ENCODE peak calls at places on chromosome 1, in six cellular contexts. F is mesendoderm, O is NCI-H1930, A is left ventricle myocardium superior, P is GM03348, I is Kasumi-1. Q is an unnamed sample.

GRCh38 chr1:66889030-66889429 is 35.6 kb downstream of the DNAI4 start:
- DNase-seq in F (no peak), I (no peak), A (no peak), P (no peak), O (no peak), Q (no peak)

GRCh38 chr1:30857062-30857461 is 51.5 kb downstream of the SDC3 start:
- DNase-seq in A (no peak), I (no peak), O (no peak), P (no peak), F (no peak), Q (no peak)

GRCh38 chr1:156641761-156642264 is at the start of gene BCAN:
- DNase-seq in F (peak; percentile 67), O (no peak), A (peak; percentile 52), I (no peak), P (peak; percentile 42), Q (no peak)

GRCh38 chr1:237093706-237094105 is 51.7 kb downstream of the RYR2 start:
- DNase-seq in P (no peak), A (no peak), O (no peak), I (no peak), F (no peak), Q (no peak)

GRCh38 chr1:247558275-247558674 is 9.3 kb downstream of the GCSAML start:
- DNase-seq in F (no peak), A (no peak), O (no peak), I (no peak), P (no peak), Q (no peak)

GRCh38 chr1:8481650-8482380 is 163.9 kb downstream of the SLC45A1 start:
- DNase-seq in I (no peak), P (peak; percentile 40), A (no peak), O (no peak), F (no peak), Q (no peak)

GRCh38 chr1:208007938-208008342 is 97.0 kb upstream of the CD34 start:
- DNase-seq in P (peak; percentile 64), A (no peak), F (no peak), I (no peak), O (no peak), Q (no peak)

GRCh38 chr1:201282931-201283829 is at the start of gene PKP1:
- DNase-seq in F (peak; percentile 39), O (no peak), P (peak; percentile 64), A (peak; percentile 48), I (no peak), Q (no peak)

GRCh38 chr1:109277434-109278204 is 5.3 kb downstream of the PSRC1 start:
- DNase-seq in A (peak; percentile 87), I (peak; percentile 45), O (peak; percentile 30), F (peak; percentile 90), P (peak; percentile 88), Q (peak; percentile 33)

GRCh38 chr1:227351443-227351842 is 33.2 kb upstream of the CDC42BPA start:
- DNase-seq in I (no peak), O (no peak), A (no peak), P (peak; percentile 55), F (no peak), Q (no peak)

GRCh38 chr1:39157304-39157703 is 47.2 kb upstream of the MACF1 start:
- DNase-seq in A (no peak), F (no peak), O (no peak), I (no peak), P (no peak), Q (no peak)

GRCh38 chr1:245512980-245513578 is 358.3 kb downstream of the KIF26B start:
- DNase-seq in F (peak; percentile 67), I (peak; percentile 26), O (no peak), P (peak; percentile 89), A (no peak), Q (no peak)

GRCh38 chr1:31581821-31582810 is 5.8 kb downstream of the TINAGL1 start:
- DNase-seq in I (no peak), F (peak; percentile 31), A (peak; percentile 66), O (no peak), P (peak; percentile 43), Q (no peak)

GRCh38 chr1:224696891-224697765 is 81.0 kb downstream of the CNIH3 start:
- DNase-seq in I (no peak), O (no peak), P (peak; percentile 85), F (peak; percentile 17), A (no peak), Q (no peak)

GRCh38 chr1:197923013-197923412 is 5.8 kb downstream of the LHX9 start:
- DNase-seq in O (no peak), I (no peak), P (no peak), F (no peak), A (no peak), Q (no peak)

Q was measured in CD4-positive, alpha-beta memory T cell.